ENCODE peak calls at places on chromosomes 7 and 10, in six cellular contexts. L is lower lobe of right lung; O is pancreas; S is neural crest cell; D is B cell; C is CD4-positive, alpha-beta T cell. X is an unnamed sample.

GRCh38 chr7:42192851-42193456 is 44.1 kb downstream of the GLI3 start:
- DNase-seq in L (no peak), O (no peak), S (no peak), D (no peak), C (no peak), X (no peak)

GRCh38 chr7:30941582-30942310 is 22.0 kb upstream of the GHRHR start:
- DNase-seq in L (no peak), O (no peak), S (no peak), D (no peak), C (no peak), X (no peak)

GRCh38 chr10:124650263-124650662 is 93.9 kb downstream of the FAM53B start:
- DNase-seq in L (no peak), O (no peak), S (no peak), D (no peak), C (no peak), X (no peak)

GRCh38 chr10:3293536-3294431 is 121.2 kb upstream of the PITRM1 start:
- DNase-seq in L (no peak), O (no peak), S (no peak), D (no peak), C (no peak), X (no peak)

GRCh38 chr7:158706710-158707590 is 2.3 kb upstream of the NCAPG2 start:
- DNase-seq in L (no peak), O (no peak), S (no peak), D (no peak), C (no peak), X (no peak)

GRCh38 chr7:148819697-148820332 is 64.3 kb downstream of the EZH2 start:
- DNase-seq in L (no peak), O (no peak), S (no peak), D (no peak), C (no peak), X (no peak)

GRCh38 chr10:130206216-130206737 is 70.1 kb downstream of the GLRX3 start:
- DNase-seq in L (no peak), O (no peak), S (no peak), D (no peak), C (no peak), X (no peak)

GRCh38 chr10:108911814-108912541 is 1011.3 kb downstream of the XPNPEP1 start:
- DNase-seq in L (peak; percentile 48), O (peak; percentile 52), S (peak; percentile 71), D (peak; percentile 24), C (no peak), X (no peak)

GRCh38 chr7:86733783-86734182 is 90.1 kb downstream of the GRM3 start:
- DNase-seq in L (no peak), O (no peak), S (no peak), D (no peak), C (no peak), X (no peak)

GRCh38 chr10:115004236-115004862 is 66.4 kb downstream of the TRUB1 start:
- DNase-seq in L (no peak), O (no peak), S (no peak), D (no peak), C (no peak), X (no peak)

GRCh38 chr10:3850999-3851937 is 66.3 kb upstream of the KLF6 start:
- DNase-seq in L (no peak), O (no peak), S (no peak), D (peak; percentile 58), C (no peak), X (no peak)

GRCh38 chr7:74498996-74499834 is 45.5 kb downstream of the GTF2IRD1 start:
- DNase-seq in L (no peak), O (no peak), S (no peak), D (no peak), C (no peak), X (no peak)

GRCh38 chr7:95871078-95871848 is 98.9 kb downstream of the DYNC1I1 start:
- DNase-seq in L (no peak), O (no peak), S (peak; percentile 42), D (peak; percentile 25), C (no peak), X (peak; percentile 37)

GRCh38 chr10:17101910-17102266 is 27.7 kb downstream of the CUBN start:
- DNase-seq in L (no peak), O (no peak), S (no peak), D (no peak), C (no peak), X (no peak)

GRCh38 chr7:97982647-97983046 is 7.3 kb downstream of the OCM2 start:
- DNase-seq in L (no peak), O (no peak), S (no peak), D (no peak), C (no peak), X (no peak)

GRCh38 chr7:123622660-123623386 is 21.2 kb downstream of the ASB15 start:
- DNase-seq in L (no peak), O (no peak), S (no peak), D (no peak), C (no peak), X (no peak)

GRCh38 chr10:114245128-114245791 is 6.2 kb downstream of the VWA2 start:
- DNase-seq in L (no peak), O (peak; percentile 40), S (no peak), D (no peak), C (no peak), X (no peak)

GRCh38 chr10:83816942-83817341 is 322.4 kb upstream of the GHITM start:
- DNase-seq in L (no peak), O (no peak), S (no peak), D (no peak), C (no peak), X (no peak)

GRCh38 chr7:30116771-30117170 is 18.0 kb upstream of the MTURN start:
- DNase-seq in L (no peak), O (no peak), S (no peak), D (no peak), C (no peak), X (no peak)

GRCh38 chr7:33040803-33041516 is 21.6 kb downstream of the NT5C3A start:
- DNase-seq in L (no peak), O (peak; percentile 46), S (no peak), D (peak; percentile 79), C (peak; percentile 56), X (peak; percentile 60)

GRCh38 chr10:95741807-95742528 is 14.0 kb upstream of the ENTPD1 start:
- DNase-seq in L (no peak), O (no peak), S (no peak), D (peak; percentile 67), C (no peak), X (peak; percentile 44)
- TF ChIP-seq CTCF in L (peak; percentile 23), O (no peak), S (no peak), D (peak; percentile 66), C (no peak), X (peak; percentile 40)

DNA sequence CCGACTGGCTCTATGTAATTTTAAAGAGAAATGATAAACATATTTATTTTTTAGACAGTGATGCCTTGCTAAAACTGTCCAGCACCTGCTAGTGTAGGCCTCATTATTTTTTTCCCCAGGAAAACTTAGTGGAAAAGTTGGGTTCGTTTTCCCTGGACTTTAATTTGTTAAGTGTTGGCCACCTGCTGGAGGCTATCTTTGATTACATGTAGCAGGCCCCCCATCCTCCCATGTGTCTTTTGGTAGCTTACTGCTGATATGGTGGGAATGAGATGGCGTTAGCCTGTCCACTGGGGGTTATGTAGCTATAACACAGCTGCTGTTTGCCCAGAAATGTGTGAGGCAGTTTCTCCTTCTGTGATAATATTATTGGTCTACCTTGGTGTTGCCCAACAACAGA is 265.0 kb downstream of the SORCS3 start:
- DNase-seq in L (no peak), O (no peak), S (no peak), D (no peak), C (no peak), X (no peak)
- TF ChIP-seq CTCF in L (no peak), O (no peak), S (peak; percentile 34), D (no peak), C (no peak), X (no peak)

GRCh38 chr10:97940534-97940933 is 89.9 kb downstream of the CRTAC1 start:
- DNase-seq in L (no peak), O (no peak), S (no peak), D (no peak), C (no peak), X (no peak)

GRCh38 chr10:97937928-97938327 is 88.3 kb downstream of the GOLGA7B start:
- DNase-seq in L (no peak), O (no peak), S (no peak), D (no peak), C (no peak), X (no peak)

GRCh38 chr10:97939446-97939990 is 89.9 kb downstream of the GOLGA7B start:
- DNase-seq in L (no peak), O (no peak), S (no peak), D (no peak), C (no peak), X (no peak)

GRCh38 chr10:97944772-97945171 is 85.6 kb downstream of the CRTAC1 start:
- DNase-seq in L (no peak), O (no peak), S (no peak), D (no peak), C (no peak), X (no peak)

DNA sequence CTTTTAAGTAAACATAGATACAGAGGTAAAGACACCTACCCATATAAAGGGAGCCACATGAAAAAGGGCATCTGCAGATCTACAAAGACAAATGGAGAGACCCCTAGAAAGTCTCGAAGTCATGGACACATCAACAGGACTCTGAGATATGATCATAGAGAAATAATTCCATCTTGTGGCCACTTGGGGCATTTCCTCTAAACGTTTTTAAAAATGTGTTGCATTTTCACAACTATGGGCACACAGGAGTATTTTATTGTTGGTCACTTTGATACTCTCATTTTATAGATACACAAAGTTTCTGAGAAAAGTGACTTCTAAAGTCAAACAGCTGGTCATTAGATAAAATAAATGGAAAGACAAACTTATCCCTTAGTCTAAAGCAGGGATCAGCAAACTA is 87.1 kb downstream of the CRTAC1 start:
- DNase-seq in L (no peak), O (no peak), S (no peak), D (no peak), C (no peak), X (no peak)
- TF ChIP-seq CTCF in L (no peak), O (no peak), S (peak; percentile 27), D (no peak), C (no peak), X (peak; percentile 8)

GRCh38 chr7:35725280-35725680 is 30.3 kb upstream of the HERPUD2 start:
- DNase-seq in L (no peak), O (no peak), S (no peak), D (peak; percentile 62), C (peak; percentile 52), X (peak; percentile 38)
- TF ChIP-seq CTCF in L (peak; percentile 6), O (no peak), S (no peak), D (peak; percentile 37), C (peak; percentile 52), X (peak; percentile 54)

GRCh38 chr10:127524229-127524628 is 24.9 kb upstream of the NPS start:
- DNase-seq in L (no peak), O (no peak), S (no peak), D (no peak), C (no peak), X (no peak)
- TF ChIP-seq CTCF in L (no peak), O (no peak), S (peak; percentile 48), D (no peak), C (no peak), X (no peak)

GRCh38 chr7:107208046-107208458 is 39.2 kb downstream of the HBP1 start:
- DNase-seq in L (no peak), O (no peak), S (no peak), D (no peak), C (no peak), X (no peak)
- TF ChIP-seq CTCF in L (no peak), O (no peak), S (no peak), D (no peak), C (no peak), X (no peak)

X was measured in GM13977.